ENCODE peak calls at places on chromosome 16, in ten cellular contexts. F, P, W, T, Y, X, N, Z, L and K are unnamed samples.

GRCh38 chr16:53014287-53014686 is 38.4 kb downstream of the CHD9NB start:
- DNase-seq in F (no peak), P (no peak), W (no peak), T (no peak), Y (no peak), X (no peak), N (no peak), Z (no peak), L (no peak), K (no peak)

GRCh38 chr16:53057658-53058057 is 2.9 kb downstream of the CHD9 start:
- DNase-seq in F (no peak), P (no peak), W (no peak), T (no peak), Y (no peak), X (no peak), N (no peak), Z (no peak), L (no peak), K (no peak)

GRCh38 chr16:15714393-15715172 is 64.5 kb downstream of the NDE1 start:
- DNase-seq in F (no peak), P (no peak), W (no peak), T (no peak), Y (no peak), X (no peak), N (no peak), Z (no peak), L (no peak), K (no peak)

GRCh38 chr16:75476817-75477216 is 12.3 kb upstream of the TMEM170A start:
- DNase-seq in F (no peak), P (no peak), W (no peak), T (no peak), Y (no peak), X (no peak), N (no peak), Z (no peak), L (no peak), K (no peak)

GRCh38 chr16:58019866-58020538 is 5.6 kb upstream of the MMP15 start:
- DNase-seq in F (no peak), P (no peak), W (no peak), T (no peak), Y (no peak), X (no peak), N (no peak), Z (no peak), L (no peak), K (no peak)

GRCh38 chr16:46853713-46854443 is 22.9 kb upstream of the C16orf87 start:
- DNase-seq in F (peak), P (peak), W (peak), T (peak), Y (no peak), X (peak), N (peak), Z (peak), L (no peak), K (peak)

GRCh38 chr16:25501530-25502255 is 190.1 kb upstream of the HS3ST4 start:
- DNase-seq in F (no peak), P (no peak), W (peak), T (no peak), Y (no peak), X (no peak), N (no peak), Z (no peak), L (no peak), K (no peak)

GRCh38 chr16:78705694-78706093 is 606.2 kb downstream of the WWOX start:
- DNase-seq in F (no peak), P (peak), W (peak), T (peak), Y (no peak), X (peak), N (no peak), Z (no peak), L (no peak), K (no peak)

GRCh38 chr16:4500283-4500682 is 24.1 kb downstream of the HMOX2 start:
- DNase-seq in F (no peak), P (no peak), W (no peak), T (no peak), Y (peak), X (no peak), N (no peak), Z (no peak), L (no peak), K (peak)

GRCh38 chr16:24328835-24329418 is 72.8 kb downstream of the CACNG3 start:
- DNase-seq in F (no peak), P (no peak), W (no peak), T (no peak), Y (no peak), X (no peak), N (no peak), Z (no peak), L (no peak), K (no peak)

GRCh38 chr16:29815032-29815721 is 775 bp upstream of the PAGR1 start:
- DNase-seq in F (no peak), P (no peak), W (peak), T (peak), Y (no peak), X (no peak), N (no peak), Z (no peak), L (no peak), K (no peak)

GRCh38 chr16:11679250-11679649 is 11.0 kb downstream of the SNN start:
- DNase-seq in F (no peak), P (no peak), W (no peak), T (no peak), Y (no peak), X (no peak), N (no peak), Z (no peak), L (peak), K (no peak)

GRCh38 chr16:28878083-28878926 is at the start of gene ATP2A1:
- DNase-seq in F (no peak), P (no peak), W (no peak), T (no peak), Y (no peak), X (no peak), N (no peak), Z (no peak), L (no peak), K (no peak)

GRCh38 chr16:87742781-87743490 is 22.9 kb downstream of the KLHDC4 start:
- DNase-seq in F (no peak), P (no peak), W (peak), T (no peak), Y (no peak), X (no peak), N (no peak), Z (no peak), L (no peak), K (no peak)

GRCh38 chr16:57999971-58000705 is at the start of gene ZNF319:
- DNase-seq in F (no peak), P (no peak), W (no peak), T (peak), Y (no peak), X (no peak), N (no peak), Z (no peak), L (no peak), K (no peak)